ENCODE peak calls at places on chromosomes 1 and 21, in six cellular contexts. F is mammary epithelial cell; V is small intestine; G is hepatocyte; H is CD8-positive, alpha-beta T cell; D is mesendoderm. A is an unnamed sample.

GRCh38 chr1:204151562-204152309 is at the start of gene ETNK2:
- DNase-seq in V (no peak), G (peak; percentile 89), H (peak; percentile 74), D (peak; percentile 63), F (no peak), A (no peak)

GRCh38 chr1:219041819-219042218 is 131.9 kb upstream of the LYPLAL1 start:
- DNase-seq in V (no peak), G (no peak), H (no peak), F (peak; percentile 9), D (no peak), A (peak; percentile 92)

GRCh38 chr1:186730951-186731350 is 50.7 kb upstream of the PTGS2 start:
- DNase-seq in G (no peak), H (no peak), V (no peak), F (no peak), D (no peak), A (no peak)

GRCh38 chr1:19811206-19811851 is 3.8 kb downstream of the RNF186 start:
- DNase-seq in V (peak; percentile 75), F (no peak), D (peak; percentile 72), H (no peak), G (peak; percentile 32), A (peak; percentile 11)

GRCh38 chr1:117576236-117576635 is 29.6 kb upstream of the TENT5C start:
- DNase-seq in V (no peak), G (no peak), H (no peak), F (no peak), D (no peak), A (no peak)

GRCh38 chr1:41492341-41492848 is 7.9 kb upstream of the EDN2 start:
- DNase-seq in V (peak; percentile 64), F (no peak), H (no peak), D (peak; percentile 89), G (no peak), A (no peak)

GRCh38 chr1:228347181-228347580 is 59.5 kb downstream of the TRIM11 start:
- DNase-seq in F (no peak), V (no peak), H (no peak), D (no peak), G (no peak), A (no peak)

GRCh38 chr21:24903954-24904635 is 703.2 kb downstream of the MRPL39 start:
- DNase-seq in H (no peak), D (no peak), V (no peak), F (no peak), G (no peak), A (no peak)

GRCh38 chr1:15931884-15932283 is 44.0 kb downstream of the ZBTB17 start:
- DNase-seq in D (no peak), F (no peak), V (no peak), G (no peak), H (no peak), A (no peak)

GRCh38 chr1:208254862-208255261 is 10.7 kb upstream of the PLXNA2 start:
- DNase-seq in G (no peak), D (no peak), V (no peak), F (peak; percentile 77), H (no peak), A (peak; percentile 33)

GRCh38 chr1:90955769-90956168 is 66.1 kb downstream of the ZNF644 start:
- DNase-seq in D (no peak), G (no peak), H (no peak), F (peak; percentile 7), V (no peak), A (no peak)

GRCh38 chr1:187257476-187257875 is 428.7 kb downstream of the PLA2G4A start:
- DNase-seq in H (no peak), V (no peak), F (no peak), D (no peak), G (no peak), A (no peak)

GRCh38 chr1:59292557-59292956 is 4.3 kb upstream of the FGGY start:
- DNase-seq in F (no peak), V (peak; percentile 25), G (peak; percentile 73), D (peak; percentile 18), H (no peak), A (peak; percentile 63)

GRCh38 chr21:25313891-25314646 is 293.2 kb downstream of the MRPL39 start:
- DNase-seq in F (no peak), V (no peak), G (no peak), D (no peak), H (no peak), A (peak; percentile 18)

GRCh38 chr1:11880911-11881748 is 22.4 kb upstream of the NPPB start:
- DNase-seq in G (no peak), V (no peak), H (no peak), D (no peak), F (no peak), A (no peak)

GRCh38 chr1:147608601-147609000 is 61.7 kb downstream of the ACP6 start:
- DNase-seq in V (no peak), D (no peak), F (no peak), G (no peak), H (no peak), A (no peak)

GRCh38 chr1:18062180-18062579 is 45.4 kb upstream of the IGSF21 start:
- DNase-seq in V (no peak), D (peak; percentile 33), H (no peak), G (no peak), F (no peak), A (no peak)

DNA sequence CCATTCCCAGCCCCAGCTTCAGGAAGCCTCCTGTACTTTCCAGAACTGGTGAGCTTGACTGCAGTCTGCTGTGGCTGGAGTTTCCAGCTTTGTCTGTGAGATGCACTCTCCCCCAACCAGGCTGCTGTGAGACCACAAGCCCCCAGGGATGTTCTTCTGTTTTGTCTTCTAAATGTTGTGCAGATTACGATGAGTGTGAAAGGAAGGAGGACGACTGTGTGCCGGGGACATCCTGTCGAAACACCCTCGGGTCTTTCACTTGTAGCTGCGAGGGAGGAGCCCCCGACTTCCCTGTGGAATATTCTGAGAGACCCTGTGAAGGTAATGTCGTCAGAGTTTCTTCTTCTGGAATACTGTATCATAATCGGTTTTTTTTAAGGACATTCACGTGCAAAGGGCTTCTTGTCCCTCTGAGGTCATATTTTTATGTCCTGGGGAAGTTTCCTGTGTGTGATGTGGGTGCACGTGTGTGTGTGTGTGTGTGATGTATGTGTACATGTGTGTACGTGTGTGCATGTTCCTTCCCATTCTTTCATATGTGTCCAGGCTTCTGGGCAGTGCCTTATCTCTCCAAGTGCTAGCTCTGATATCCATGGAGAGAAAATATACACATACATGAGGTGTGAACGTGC is 49.9 kb downstream of the UMODL1 start:
- DNase-seq in G (no peak), F (no peak), H (no peak), D (no peak), V (no peak), A (no peak)
- H3K4me3 ChIP-seq in G (no peak overlapping the region), F (no peak overlapping the region), H (no peak overlapping the region), D (no peak overlapping the region), V (no peak overlapping the region), A (no peak overlapping the region)

DNA sequence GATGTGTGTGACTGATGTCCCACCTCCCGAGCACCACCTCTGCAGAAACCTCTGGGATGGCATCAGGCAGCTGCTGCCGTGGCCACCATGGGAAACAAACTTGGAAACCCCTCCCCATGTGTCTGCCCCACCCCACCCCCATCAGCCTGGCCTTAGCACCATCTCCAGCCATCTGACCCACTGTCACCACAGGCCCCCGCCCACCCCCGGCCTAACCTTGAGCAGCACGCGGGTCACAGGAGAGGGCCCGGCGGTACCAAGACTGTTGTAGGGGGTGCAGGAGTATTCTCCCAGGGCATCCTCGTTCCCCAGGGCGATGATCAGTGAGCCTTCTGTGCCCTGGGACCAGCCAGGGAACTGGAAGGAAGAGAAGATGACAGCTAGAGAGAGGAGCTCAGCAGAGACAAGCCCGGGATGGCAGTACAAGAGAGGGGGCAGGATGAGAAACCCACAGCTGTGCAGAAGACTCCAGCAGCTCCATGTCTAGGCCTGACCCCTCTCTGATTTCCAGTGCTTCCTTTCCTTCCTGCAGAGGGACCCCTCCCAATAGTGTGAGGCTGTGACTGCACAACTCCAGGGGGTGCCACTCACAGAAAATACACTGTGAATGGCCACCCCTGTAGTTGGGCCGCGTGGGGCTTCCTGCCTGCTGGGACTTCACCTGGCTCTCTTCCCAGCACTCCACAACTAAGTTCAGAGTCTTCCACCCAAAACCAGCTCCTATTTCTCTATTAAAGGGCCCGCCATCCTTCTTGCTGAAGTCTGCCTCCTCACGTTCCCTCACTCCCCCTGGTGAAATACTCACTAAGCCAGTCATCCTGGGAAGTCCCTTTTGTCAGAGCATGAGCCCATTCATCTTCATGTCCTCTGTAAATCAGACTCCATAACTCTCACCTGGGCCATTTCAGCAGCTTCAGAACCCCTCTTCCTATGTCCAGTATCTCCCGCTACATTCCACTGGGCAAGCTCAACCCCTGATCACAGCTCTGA is 7.3 kb upstream of the TAGLN2 start:
- DNase-seq in H (no peak), F (peak; percentile 64), V (no peak), G (no peak), D (no peak), A (no peak)
- H3K27ac ChIP-seq in H (no peak overlapping the region), F (peak overlapping the region; percentile 45), V (no peak overlapping the region), G (no peak overlapping the region), D (no peak overlapping the region), A (no peak overlapping the region)

DNA sequence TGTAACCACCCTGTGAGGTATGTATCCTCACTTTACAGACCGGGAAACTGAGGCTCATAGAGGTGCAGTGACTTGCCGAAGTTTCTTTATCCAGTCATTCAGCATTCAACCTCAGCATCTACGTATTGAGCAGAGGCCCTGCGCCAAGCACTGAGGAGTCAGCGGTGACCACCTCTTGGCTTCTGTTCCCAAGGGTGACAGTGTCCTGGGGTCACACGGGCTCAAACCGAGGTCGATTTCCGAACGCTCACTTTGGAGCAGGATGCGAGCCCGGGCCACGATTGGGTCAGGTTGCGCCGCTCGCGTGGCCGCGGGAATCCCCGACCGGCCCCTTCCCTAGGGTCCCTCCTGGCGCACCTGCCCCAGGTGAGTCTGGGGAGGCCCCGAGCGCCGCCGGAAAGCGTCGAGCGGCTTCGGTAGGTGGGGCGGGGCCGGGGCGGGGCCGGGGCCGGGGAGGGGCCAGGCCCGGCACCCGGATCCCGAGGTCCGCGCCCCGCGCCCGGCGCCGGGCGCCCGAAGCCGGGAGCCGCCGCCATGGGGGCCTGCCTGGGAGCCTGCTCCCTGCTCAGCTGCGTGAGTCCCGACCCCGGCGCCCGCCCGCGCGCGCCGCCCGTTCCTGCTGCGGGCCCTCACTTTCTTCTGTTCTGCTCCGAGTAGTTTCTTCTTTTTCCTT is at the start of gene SERINC2:
- DNase-seq in F (peak; percentile 61), H (peak; percentile 52), G (peak; percentile 89), D (peak; percentile 42), V (peak; percentile 76), A (no peak)
- H3K4me3 ChIP-seq in F (peak within 1 kb of the TSS; percentile 97), H (peak within 1 kb of the TSS; percentile 41), G (peak within 1 kb of the TSS; percentile 99), D (peak within 1 kb of the TSS; percentile 90), V (peak within 1 kb of the TSS; percentile 71), A (peak within 1 kb of the TSS; percentile 58)

DNA sequence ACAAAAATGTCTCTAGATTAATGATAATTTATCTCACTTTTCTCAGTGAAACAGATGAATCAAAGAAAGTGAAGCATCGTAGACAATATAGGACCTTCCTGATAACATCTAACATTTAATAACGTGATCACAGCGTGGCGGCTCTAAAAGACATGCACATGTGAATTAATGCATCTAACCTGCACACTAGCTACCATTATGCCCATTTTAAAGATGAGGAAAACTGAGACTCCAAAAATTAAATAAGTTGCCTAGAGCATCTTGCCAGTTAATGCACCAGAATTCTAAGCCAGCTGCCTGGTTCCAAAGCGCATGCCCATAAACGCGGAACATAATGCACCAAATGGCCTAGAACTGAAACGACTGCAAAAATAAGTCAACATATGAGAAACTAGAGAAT is 23.5 kb downstream of the ERG start:
- DNase-seq in H (no peak), V (no peak), D (no peak), G (no peak), F (no peak), A (no peak)
- H3K27ac ChIP-seq in H (no peak overlapping the region), V (no peak overlapping the region), D (no peak overlapping the region), G (no peak overlapping the region), F (no peak overlapping the region), A (no peak overlapping the region)